ENCODE peak calls at places on chromosome 7, in nine cellular contexts. V is A549, S is GM12891, I is sigmoid colon, F is body of pancreas, R is Peyer's patch, W is adrenal gland, N is breast epithelium, K is ovary. Y is an unnamed sample.
A peak's percentile ranks its signal among the peaks of the same experiment; 100 is the strongest.

GRCh38 chr7:96561892-96562291 is 147.8 kb downstream of the SEM1 start:
- DNase-seq in V (no peak), S (no peak), I (no peak), F (no peak), R (no peak), W (no peak), N (no peak), K (no peak), Y (no peak)

GRCh38 chr7:2037805-2038635 is 194.7 kb downstream of the MAD1L1 start:
- DNase-seq in V (no peak), S (no peak), I (peak; percentile 53), F (peak; percentile 50), R (peak; percentile 33), W (peak; percentile 47), N (no peak), K (peak; percentile 71), Y (no peak)

GRCh38 chr7:18087031-18087686 is 59.5 kb upstream of the PRPS1L1 start:
- DNase-seq in V (peak; percentile 13), S (no peak), I (no peak), F (no peak), R (no peak), W (no peak), N (no peak), K (no peak), Y (no peak)

GRCh38 chr7:24216576-24217116 is 67.3 kb upstream of the NPY start:
- DNase-seq in V (no peak), S (no peak), I (no peak), F (no peak), R (no peak), W (no peak), N (no peak), K (no peak), Y (no peak)

GRCh38 chr7:43888983-43889945 is 17.1 kb downstream of the URGCP start:
- DNase-seq in V (no peak), S (no peak), I (no peak), F (no peak), R (no peak), W (no peak), N (no peak), K (no peak), Y (no peak)

GRCh38 chr7:21253740-21254687 is 173.9 kb upstream of the SP4 start:
- DNase-seq in V (peak; percentile 25), S (peak; percentile 5), I (no peak), F (peak; percentile 58), R (no peak), W (peak; percentile 18), N (no peak), K (no peak), Y (peak; percentile 16)

GRCh38 chr7:138460176-138460648 is at the start of gene TRIM24:
- DNase-seq in V (peak; percentile 95), S (peak; percentile 87), I (peak; percentile 98), F (no peak), R (peak; percentile 99), W (no peak), N (no peak), K (peak; percentile 96), Y (no peak)

GRCh38 chr7:102286237-102287081 is at the start of gene SH2B2:
- DNase-seq in V (no peak), S (peak; percentile 61), I (peak; percentile 92), F (peak; percentile 57), R (peak; percentile 74), W (peak; percentile 70), N (peak; percentile 48), K (peak; percentile 75), Y (peak; percentile 61)

GRCh38 chr7:6496842-6497636 is 49.3 kb upstream of the DAGLB start:
- DNase-seq in V (no peak), S (no peak), I (no peak), F (no peak), R (no peak), W (no peak), N (no peak), K (no peak), Y (no peak)

GRCh38 chr7:17239683-17240521 is 58.5 kb upstream of the AHR start:
- DNase-seq in V (peak; percentile 35), S (no peak), I (no peak), F (no peak), R (no peak), W (no peak), N (no peak), K (no peak), Y (peak; percentile 25)

GRCh38 chr7:64733550-64734240 is 60.5 kb upstream of the ZNF138 start:
- DNase-seq in V (peak; percentile 1), S (no peak), I (no peak), F (no peak), R (no peak), W (no peak), N (no peak), K (no peak), Y (peak; percentile 10)

GRCh38 chr7:152383341-152384234 is 52.2 kb downstream of the KMT2C start:
- DNase-seq in V (no peak), S (no peak), I (no peak), F (no peak), R (no peak), W (peak; percentile 47), N (no peak), K (no peak), Y (no peak)

GRCh38 chr7:40659231-40659630 is 524.4 kb downstream of the SUGCT start:
- DNase-seq in V (no peak), S (no peak), I (no peak), F (no peak), R (no peak), W (peak; percentile 85), N (no peak), K (no peak), Y (no peak)

GRCh38 chr7:6392712-6393666 is 54.8 kb downstream of the DAGLB start:
- DNase-seq in V (peak; percentile 69), S (no peak), I (peak; percentile 85), F (peak; percentile 65), R (peak; percentile 83), W (peak; percentile 91), N (peak; percentile 36), K (peak; percentile 70), Y (peak; percentile 94)

GRCh38 chr7:87480386-87480785 is 4.9 kb upstream of the ABCB4 start:
- DNase-seq in V (no peak), S (no peak), I (no peak), F (no peak), R (no peak), W (no peak), N (no peak), K (no peak), Y (no peak)

GRCh38 chr7:28921822-28922221 is 36.3 kb downstream of the TRIL start:
- DNase-seq in V (peak; percentile 58), S (peak; percentile 20), I (peak; percentile 71), F (peak; percentile 44), R (no peak), W (peak; percentile 45), N (no peak), K (no peak), Y (peak; percentile 35)

GRCh38 chr7:129436335-129436923 is 2.2 kb downstream of the STRIP2 start:
- DNase-seq in V (no peak), S (no peak), I (no peak), F (no peak), R (no peak), W (no peak), N (no peak), K (no peak), Y (no peak)

GRCh38 chr7:107473975-107474598 is 4.2 kb downstream of the GPR22 start:
- DNase-seq in V (no peak), S (no peak), I (no peak), F (no peak), R (no peak), W (no peak), N (no peak), K (no peak), Y (no peak)
- TF ChIP-seq POLR2A in V (no peak), S (no peak), I (no peak), F (no peak), R (no peak), W (no peak), N (no peak), K (no peak), Y (no peak)

GRCh38 chr7:39623312-39624201 is at the start of gene RALA:
- DNase-seq in V (peak; percentile 91), S (peak; percentile 86), I (peak; percentile 96), F (peak; percentile 88), R (peak; percentile 95), W (peak; percentile 96), N (peak; percentile 89), K (peak; percentile 92), Y (peak; percentile 97)
- TF ChIP-seq POLR2A in V (peak; percentile 66), S (peak; percentile 91), I (peak; percentile 62), F (peak; percentile 90), R (peak; percentile 79), W (peak; percentile 91), N (peak; percentile 76), K (peak; percentile 65), Y (peak; percentile 84)

DNA sequence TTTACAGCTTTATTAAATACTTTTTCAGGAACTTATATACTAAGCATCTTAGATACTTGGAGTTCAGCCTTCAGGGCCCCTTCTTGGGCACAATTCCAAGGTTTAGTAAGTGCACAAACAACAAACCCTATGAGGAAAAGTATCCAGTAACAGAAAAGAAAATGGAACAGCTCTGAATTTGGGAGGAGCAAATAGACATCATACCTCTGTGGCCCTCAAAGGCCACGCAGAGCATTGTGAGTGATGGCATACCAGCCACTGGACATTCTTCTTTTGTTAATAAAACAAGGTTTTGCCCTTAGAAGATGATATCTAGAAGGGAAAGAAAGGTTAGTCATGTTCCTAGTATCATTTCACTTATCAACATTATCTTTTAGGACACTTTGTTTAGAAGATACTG is 46.0 kb downstream of the ST7 start:
- DNase-seq in V (no peak), S (no peak), I (no peak), F (no peak), R (no peak), W (no peak), N (no peak), K (no peak), Y (no peak)
- TF ChIP-seq POLR2A in V (no peak), S (no peak), I (no peak), F (no peak), R (no peak), W (no peak), N (no peak), K (no peak), Y (no peak)

GRCh38 chr7:50793115-50793946 is 10.6 kb upstream of the GRB10 start:
- DNase-seq in V (peak; percentile 72), S (peak; percentile 30), I (peak; percentile 87), F (peak; percentile 83), R (peak; percentile 86), W (peak; percentile 50), N (no peak), K (peak; percentile 41), Y (peak; percentile 96)
- TF ChIP-seq POLR2A in V (peak; percentile 64), S (no peak), I (no peak), F (peak; percentile 59), R (no peak), W (peak; percentile 34), N (no peak), K (no peak), Y (peak; percentile 50)

GRCh38 chr7:95421847-95422444 is 12.9 kb downstream of the PON2 start:
- DNase-seq in V (no peak), S (no peak), I (no peak), F (no peak), R (no peak), W (no peak), N (no peak), K (no peak), Y (no peak)
- TF ChIP-seq POLR2A in V (no peak), S (no peak), I (no peak), F (no peak), R (no peak), W (no peak), N (no peak), K (no peak), Y (no peak)

GRCh38 chr7:100889761-100890639 is 485 bp upstream of the UFSP1 start:
- DNase-seq in V (peak; percentile 96), S (peak; percentile 99), I (peak; percentile 97), F (peak; percentile 92), R (peak; percentile 95), W (peak; percentile 95), N (peak; percentile 91), K (peak; percentile 93), Y (peak; percentile 96)
- TF ChIP-seq POLR2A in V (peak; percentile 74), S (no peak), I (peak; percentile 63), F (peak; percentile 70), R (peak; percentile 80), W (peak; percentile 83), N (no peak), K (peak; percentile 58), Y (peak; percentile 71)

Y was measured in H54.